ENCODE peak calls at places on chromosomes 7 and 10, in nine cellular contexts. Y is MCF 10A; C is activated CD8-positive, alpha-beta memory T cell treated with anti-CD3 and anti-CD28 coated beads, Interleukin-2, amount 50 U/mL, for 4 hours; X is NCI-H1092; M is fibroblast of mammary gland; Q is activated T-cell treated with anti-CD3 and anti-CD28 coated beads, Interleukin-2, amount 50 U/mL, for 48 hours; L is WTC11; J is lower leg skin; T is AG09319. W is an unnamed sample.

GRCh38 chr10:75542084-75542483 is 110.7 kb downstream of the LRMDA start:
- DNase-seq in M (peak; percentile 59), Q (no peak), C (no peak), T (no peak), X (no peak), Y (no peak), J (no peak), L (no peak), W (no peak)

GRCh38 chr7:78345979-78346378 is 547.4 kb downstream of the PHTF2 start:
- DNase-seq in Q (no peak), C (no peak), J (no peak), L (no peak), M (no peak), Y (no peak), T (no peak), X (no peak), W (no peak)

GRCh38 chr10:1199897-1200721 is 143.9 kb downstream of the WDR37 start:
- DNase-seq in L (peak; percentile 12), Q (peak; percentile 9), X (no peak), M (no peak), Y (no peak), J (peak; percentile 78), C (no peak), T (no peak), W (no peak)

GRCh38 chr7:36563706-36564325 is 160.5 kb downstream of the AOAH start:
- DNase-seq in L (no peak), X (no peak), Y (peak; percentile 35), C (no peak), T (no peak), J (no peak), Q (no peak), M (peak; percentile 18), W (no peak)

GRCh38 chr10:93280699-93281366 is 201.3 kb downstream of the MYOF start:
- DNase-seq in X (no peak), T (no peak), Y (no peak), C (no peak), J (no peak), Q (no peak), L (peak; percentile 89), M (no peak), W (no peak)

GRCh38 chr7:15305002-15305600 is 256.7 kb downstream of the AGMO start:
- DNase-seq in X (peak; percentile 54), M (peak; percentile 62), T (peak; percentile 12), J (peak; percentile 77), Y (peak; percentile 71), Q (no peak), L (peak; percentile 48), C (no peak), W (peak; percentile 38)

GRCh38 chr7:115350764-115351163 is 428.9 kb downstream of the MDFIC start:
- DNase-seq in Q (no peak), J (no peak), C (no peak), Y (no peak), T (no peak), L (no peak), X (no peak), M (no peak), W (no peak)

GRCh38 chr7:91644251-91644650 is 236.3 kb downstream of the MTERF1 start:
- DNase-seq in X (no peak), J (no peak), Y (no peak), C (no peak), L (no peak), T (no peak), Q (no peak), M (no peak), W (no peak)

W was measured in Jurkat, Clone E6-1.